ENCODE peak calls at places on chromosome 5, in ten cellular contexts. A is IMR-90; T is stomach; L is bronchial epithelial cell; U is kidney; F is CD8-positive, alpha-beta T cell; Q is colonic mucosa; Z is AG04450; J is osteocyte; M is GM10248. C is an unnamed sample.
A peak's percentile ranks its signal among the peaks of the same experiment; 100 is the strongest.

GRCh38 chr5:149962040-149962439 is 1.5 kb downstream of the SLC26A2 start:
- DNase-seq in A (peak; percentile 68), T (no peak), L (peak; percentile 61), U (no peak), F (no peak), Q (no peak), Z (no peak), J (no peak), M (no peak), C (no peak)

GRCh38 chr5:148961261-148962199 is 101.3 kb downstream of the SH3TC2 start:
- DNase-seq in A (peak; percentile 61), T (no peak), L (no peak), U (no peak), F (no peak), Q (peak; percentile 9), Z (no peak), J (no peak), M (no peak), C (no peak)

GRCh38 chr5:145887976-145888574 is 15.3 kb upstream of the GRXCR2 start:
- DNase-seq in A (peak; percentile 62), T (peak; percentile 73), L (peak; percentile 64), U (no peak), F (no peak), Q (peak; percentile 80), Z (no peak), J (no peak), M (no peak), C (no peak)

GRCh38 chr5:133117930-133118445 is 66.2 kb downstream of the HSPA4 start:
- DNase-seq in A (no peak), T (no peak), L (no peak), U (no peak), F (no peak), Q (no peak), Z (no peak), J (peak; percentile 80), M (no peak), C (peak; percentile 34)

GRCh38 chr5:31090467-31090866 is 103.0 kb upstream of the CDH6 start:
- DNase-seq in A (no peak), T (no peak), L (no peak), U (no peak), F (no peak), Q (no peak), Z (no peak), J (no peak), M (no peak), C (no peak)

GRCh38 chr5:163104496-163104895 is 332.9 kb upstream of the CCNG1 start:
- DNase-seq in A (no peak), T (no peak), L (no peak), U (no peak), F (no peak), Q (no peak), Z (no peak), J (no peak), M (no peak), C (no peak)

GRCh38 chr5:6902094-6902493 is 188.9 kb downstream of the TENT4A start:
- DNase-seq in A (no peak), T (no peak), L (no peak), U (no peak), F (no peak), Q (no peak), Z (no peak), J (no peak), M (no peak), C (no peak)

GRCh38 chr5:163727028-163727427 is 221.6 kb downstream of the MAT2B start:
- DNase-seq in A (no peak), T (no peak), L (no peak), U (no peak), F (no peak), Q (peak; percentile 29), Z (no peak), J (no peak), M (no peak), C (no peak)

GRCh38 chr5:131619102-131619501 is 15.9 kb downstream of the RAPGEF6 start:
- DNase-seq in A (no peak), T (no peak), L (no peak), U (no peak), F (no peak), Q (no peak), Z (no peak), J (no peak), M (no peak), C (no peak)

GRCh38 chr5:119454171-119454570 is 1.9 kb downstream of the HSD17B4 start:
- DNase-seq in A (no peak), T (no peak), L (no peak), U (no peak), F (no peak), Q (no peak), Z (no peak), J (no peak), M (no peak), C (no peak)

GRCh38 chr5:37641933-37642332 is 197.9 kb downstream of the GDNF start:
- DNase-seq in A (no peak), T (no peak), L (no peak), U (no peak), F (no peak), Q (no peak), Z (no peak), J (no peak), M (no peak), C (no peak)

GRCh38 chr5:77280036-77280435 is 69.6 kb downstream of the PDE8B start:
- DNase-seq in A (no peak), T (no peak), L (no peak), U (no peak), F (no peak), Q (no peak), Z (no peak), J (no peak), M (no peak), C (no peak)

GRCh38 chr5:137506296-137506695 is 7.2 kb upstream of the SPOCK1 start:
- DNase-seq in A (no peak), T (no peak), L (no peak), U (no peak), F (no peak), Q (no peak), Z (no peak), J (no peak), M (no peak), C (no peak)

GRCh38 chr5:1380011-1380817 is 35.3 kb upstream of the CLPTM1L start:
- DNase-seq in A (peak; percentile 4), T (peak; percentile 63), L (no peak), U (peak; percentile 79), F (peak; percentile 57), Q (peak; percentile 35), Z (no peak), J (no peak), M (no peak), C (no peak)

GRCh38 chr5:173963867-173964429 is 25.0 kb upstream of the C5orf47 start:
- DNase-seq in A (no peak), T (no peak), L (peak; percentile 63), U (no peak), F (peak; percentile 67), Q (peak; percentile 49), Z (no peak), J (no peak), M (no peak), C (no peak)

GRCh38 chr5:98769006-98769255 is 4.5 kb upstream of the RGMB start:
- DNase-seq in A (no peak), T (peak; percentile 57), L (no peak), U (no peak), F (no peak), Q (peak; percentile 79), Z (no peak), J (no peak), M (peak; percentile 54), C (peak; percentile 80)

DNA sequence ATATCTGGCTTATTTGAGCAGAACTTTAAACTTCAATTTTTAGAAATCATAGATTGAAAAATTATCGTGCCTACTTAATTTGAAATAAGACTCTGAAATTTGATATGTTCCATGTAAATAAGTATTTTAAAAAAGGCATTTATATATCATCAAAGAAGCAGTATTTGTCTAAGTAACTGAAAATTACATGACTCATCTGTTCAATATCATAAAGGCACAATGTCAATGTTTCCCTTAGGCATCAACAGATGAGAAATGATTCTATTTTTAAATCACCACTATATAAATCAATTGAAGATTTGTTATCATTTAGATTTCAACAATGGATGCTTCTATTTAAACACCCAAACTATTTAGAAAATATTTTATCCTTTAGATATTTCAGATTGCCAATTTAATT is 142.9 kb upstream of the POU5F2 start:
- DNase-seq in A (no peak), T (no peak), L (peak; percentile 7), U (no peak), F (no peak), Q (no peak), Z (no peak), J (no peak), M (no peak), C (no peak)
- TF ChIP-seq CTCF in A (no peak), T (no peak), L (no peak), U (no peak), F (no peak), Q (no peak), Z (no peak), J (no peak), M (no peak), C (no peak)

GRCh38 chr5:28344803-28345433 is 1306.5 kb upstream of the CDH9 start:
- DNase-seq in A (no peak), T (no peak), L (peak; percentile 65), U (no peak), F (no peak), Q (no peak), Z (no peak), J (no peak), M (no peak), C (no peak)
- TF ChIP-seq CTCF in A (no peak), T (no peak), L (peak; percentile 52), U (peak; percentile 36), F (no peak), Q (no peak), Z (no peak), J (peak; percentile 69), M (peak; percentile 46), C (peak; percentile 80)

DNA sequence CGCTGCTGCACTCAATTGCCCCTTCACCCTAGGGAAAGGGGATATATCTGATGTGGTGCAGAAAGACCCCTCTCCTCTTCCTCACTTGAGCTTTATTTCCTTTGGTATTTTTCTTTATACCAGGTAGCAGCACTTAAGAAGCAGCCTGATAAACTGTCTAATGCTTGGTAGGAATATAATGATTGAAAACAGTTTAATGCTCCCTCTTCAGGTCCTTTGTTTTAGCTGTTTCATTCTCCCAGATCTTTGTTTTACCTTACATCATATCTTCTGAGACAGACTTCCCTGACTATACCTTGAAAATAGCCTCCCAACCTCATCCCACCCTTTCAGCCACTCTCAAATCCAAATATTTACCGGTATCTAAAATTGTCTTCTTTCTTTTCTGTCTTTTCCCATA is 87.9 kb downstream of the NUDT12 start:
- DNase-seq in A (no peak), T (no peak), L (no peak), U (no peak), F (no peak), Q (no peak), Z (no peak), J (no peak), M (no peak), C (no peak)
- TF ChIP-seq CTCF in A (no peak), T (no peak), L (no peak), U (no peak), F (no peak), Q (no peak), Z (no peak), J (peak; percentile 29), M (no peak), C (no peak)

DNA sequence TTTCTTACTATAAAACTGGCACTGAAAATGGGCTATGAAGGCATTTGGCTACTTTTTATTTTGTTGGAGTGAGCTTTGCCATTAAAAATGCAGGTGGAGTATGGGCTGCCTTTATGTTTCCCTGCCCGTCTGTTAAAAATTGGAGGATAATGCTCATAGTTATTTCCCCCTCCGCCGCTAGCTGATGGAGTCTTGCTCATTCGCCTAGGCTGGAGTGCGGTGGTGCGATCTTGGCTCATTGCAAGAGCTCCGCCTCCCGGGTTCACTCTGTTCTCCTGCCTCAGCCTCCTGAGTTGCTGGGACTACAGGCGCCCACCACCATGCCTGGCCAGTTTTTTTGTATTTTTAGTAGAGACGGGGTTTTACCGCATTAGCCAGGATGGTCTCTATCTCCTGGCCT is 8.6 kb downstream of the G3BP1 start:
- DNase-seq in A (no peak), T (no peak), L (no peak), U (no peak), F (no peak), Q (no peak), Z (no peak), J (no peak), M (no peak), C (no peak)
- TF ChIP-seq CTCF in A (no peak), T (no peak), L (no peak), U (no peak), F (no peak), Q (no peak), Z (no peak), J (no peak), M (no peak), C (no peak)